ENCODE peak calls at places on chromosomes 16 and 17, in nine cellular contexts. X is CD8-positive, alpha-beta memory T cell; L is mammary epithelial cell; R is heart right ventricle; K is endothelial cell of umbilical vein; Y is uterus; D is endodermal cell; A is upper lobe of right lung; M is stomach. Z is an unnamed sample.

GRCh38 chr17:35243459-35244204 is 760 bp downstream of the SLFN5 start:
- DNase-seq in M (peak; percentile 49), X (peak; percentile 53), K (peak; percentile 77), R (peak; percentile 55), A (peak; percentile 67), Y (peak; percentile 56), L (peak; percentile 68), D (peak; percentile 77), Z (peak; percentile 58)

GRCh38 chr16:15973460-15973859 is 24.0 kb downstream of the ABCC1 start:
- DNase-seq in A (no peak), X (no peak), R (no peak), L (no peak), M (no peak), Y (no peak), D (no peak), K (no peak), Z (peak; percentile 66)

GRCh38 chr17:2867441-2868424 is 71.5 kb downstream of the RAP1GAP2 start:
- DNase-seq in A (no peak), D (peak; percentile 97), R (no peak), K (no peak), L (peak; percentile 29), X (no peak), M (no peak), Y (no peak), Z (peak; percentile 49)

GRCh38 chr17:80820331-80820730 is 171.3 kb upstream of the CHMP6 start:
- DNase-seq in K (no peak), X (no peak), R (no peak), L (no peak), Y (no peak), D (no peak), M (no peak), A (peak; percentile 42), Z (peak; percentile 35)

GRCh38 chr16:83312015-83312734 is 495.6 kb upstream of the HSBP1 start:
- DNase-seq in D (peak; percentile 57), M (no peak), L (no peak), Y (no peak), R (no peak), X (no peak), A (no peak), K (no peak), Z (no peak)

GRCh38 chr17:74361613-74362391 is at the start of gene BTBD17:
- DNase-seq in K (peak; percentile 13), X (no peak), M (peak; percentile 64), D (peak; percentile 98), Y (peak; percentile 40), A (peak; percentile 82), L (peak; percentile 20), R (peak; percentile 46), Z (peak; percentile 77)

GRCh38 chr16:85220125-85220839 is 108.0 kb upstream of the CIBAR2 start:
- DNase-seq in A (peak; percentile 82), L (peak; percentile 76), M (peak; percentile 84), Y (peak; percentile 84), D (no peak), R (peak; percentile 85), K (peak; percentile 79), X (no peak), Z (peak; percentile 84)

GRCh38 chr17:9973689-9974459 is 68.8 kb upstream of the RCVRN start:
- DNase-seq in K (no peak), Y (no peak), D (peak; percentile 51), X (no peak), M (no peak), R (no peak), L (no peak), A (no peak), Z (no peak)

GRCh38 chr16:15642557-15643452 is at the start of gene MARF1:
- DNase-seq in A (peak; percentile 100), M (peak; percentile 99), K (peak; percentile 94), X (peak; percentile 99), Y (peak; percentile 99), R (peak; percentile 99), D (peak; percentile 99), L (peak; percentile 96), Z (peak; percentile 99)

GRCh38 chr17:75498019-75498725 is 17.2 kb downstream of the CASKIN2 start:
- DNase-seq in A (no peak), M (no peak), L (no peak), R (no peak), D (no peak), Y (no peak), X (no peak), K (no peak), Z (no peak)

GRCh38 chr17:79955167-79955549 is 80.5 kb downstream of the TBC1D16 start:
- DNase-seq in K (no peak), Y (peak; percentile 5), L (no peak), M (no peak), R (no peak), X (no peak), A (peak; percentile 61), D (no peak), Z (peak; percentile 19)

GRCh38 chr17:45681706-45682105 is 102.4 kb upstream of the CRHR1 start:
- DNase-seq in D (no peak), K (no peak), M (no peak), Y (no peak), X (no peak), R (no peak), A (no peak), L (no peak), Z (no peak)

GRCh38 chr16:13665876-13666275 is 254.1 kb upstream of the ERCC4 start:
- DNase-seq in R (no peak), M (no peak), Y (no peak), X (no peak), D (no peak), L (no peak), K (no peak), A (no peak), Z (no peak)

GRCh38 chr17:10183931-10184930 is 14.2 kb downstream of the GAS7 start:
- DNase-seq in D (peak; percentile 77), M (no peak), A (peak; percentile 30), L (no peak), R (no peak), X (no peak), Y (no peak), K (no peak), Z (no peak)

GRCh38 chr17:13462161-13462560 is 139.6 kb downstream of the HS3ST3A1 start:
- DNase-seq in M (no peak), D (no peak), R (no peak), Y (no peak), X (no peak), A (no peak), K (no peak), L (no peak), Z (no peak)

GRCh38 chr16:30778549-30779244 is 8.3 kb downstream of the ZNF629 start:
- DNase-seq in D (peak; percentile 74), M (no peak), L (no peak), A (no peak), X (no peak), R (no peak), K (no peak), Y (no peak), Z (peak; percentile 42)

GRCh38 chr16:26598061-26598460 is 468.7 kb upstream of the C16orf82 start:
- DNase-seq in Y (no peak), M (no peak), D (peak; percentile 81), K (no peak), X (peak; percentile 83), L (no peak), R (no peak), A (no peak), Z (no peak)

GRCh38 chr16:74026373-74027281 is 270.0 kb upstream of the PSMD7 start:
- DNase-seq in L (no peak), M (no peak), X (no peak), D (peak; percentile 73), R (no peak), A (no peak), K (no peak), Y (no peak), Z (no peak)

DNA sequence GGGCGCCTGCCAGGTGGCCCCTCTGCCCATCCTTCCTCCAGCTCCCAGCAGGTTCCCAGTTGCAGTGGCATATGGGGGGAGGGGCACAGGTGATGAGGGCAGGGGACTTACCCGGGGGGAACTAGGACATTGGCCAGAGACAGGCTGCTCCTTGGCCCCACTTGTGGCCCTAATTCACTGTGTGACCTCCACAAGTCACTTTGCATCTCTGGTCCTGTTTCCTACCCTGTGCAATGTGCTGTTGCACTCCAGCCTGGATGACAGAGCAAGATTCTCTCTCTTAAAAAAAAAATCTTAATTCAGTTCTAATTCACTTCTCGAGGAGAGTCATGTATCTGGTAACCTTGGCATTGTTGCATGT is 46.4 kb upstream of the AMZ2 start:
- DNase-seq in Y (no peak), L (no peak), R (no peak), D (no peak), K (no peak), A (no peak), M (no peak), X (no peak), Z (no peak)
- H3K4me1 ChIP-seq in Y (no peaks in the 10 kb centered on the region), L (peaks cover 24% of the 10 kb centered on the region), R (peaks cover 55% of the 10 kb centered on the region), D (no peaks in the 10 kb centered on the region), K (peaks cover 9% of the 10 kb centered on the region), A (peaks cover 34% of the 10 kb centered on the region), M (peaks cover 48% of the 10 kb centered on the region), X (peaks cover 30% of the 10 kb centered on the region), Z (peaks cover 28% of the 10 kb centered on the region)

GRCh38 chr16:67244387-67245188 is 2.7 kb downstream of the FHOD1 start:
- DNase-seq in K (peak; percentile 76), R (peak; percentile 86), M (peak; percentile 68), X (peak; percentile 67), L (peak; percentile 85), D (no peak), Y (peak; percentile 48), A (peak; percentile 86), Z (peak; percentile 93)
- H3K9me3 ChIP-seq in K (no peaks in the 10 kb centered on the region), R (no peaks in the 10 kb centered on the region), M (no peaks in the 10 kb centered on the region), X (no peaks in the 10 kb centered on the region), L (no peaks in the 10 kb centered on the region), D (no peaks in the 10 kb centered on the region), Y (no peaks in the 10 kb centered on the region), A (no peaks in the 10 kb centered on the region), Z (no peaks in the 10 kb centered on the region)

DNA sequence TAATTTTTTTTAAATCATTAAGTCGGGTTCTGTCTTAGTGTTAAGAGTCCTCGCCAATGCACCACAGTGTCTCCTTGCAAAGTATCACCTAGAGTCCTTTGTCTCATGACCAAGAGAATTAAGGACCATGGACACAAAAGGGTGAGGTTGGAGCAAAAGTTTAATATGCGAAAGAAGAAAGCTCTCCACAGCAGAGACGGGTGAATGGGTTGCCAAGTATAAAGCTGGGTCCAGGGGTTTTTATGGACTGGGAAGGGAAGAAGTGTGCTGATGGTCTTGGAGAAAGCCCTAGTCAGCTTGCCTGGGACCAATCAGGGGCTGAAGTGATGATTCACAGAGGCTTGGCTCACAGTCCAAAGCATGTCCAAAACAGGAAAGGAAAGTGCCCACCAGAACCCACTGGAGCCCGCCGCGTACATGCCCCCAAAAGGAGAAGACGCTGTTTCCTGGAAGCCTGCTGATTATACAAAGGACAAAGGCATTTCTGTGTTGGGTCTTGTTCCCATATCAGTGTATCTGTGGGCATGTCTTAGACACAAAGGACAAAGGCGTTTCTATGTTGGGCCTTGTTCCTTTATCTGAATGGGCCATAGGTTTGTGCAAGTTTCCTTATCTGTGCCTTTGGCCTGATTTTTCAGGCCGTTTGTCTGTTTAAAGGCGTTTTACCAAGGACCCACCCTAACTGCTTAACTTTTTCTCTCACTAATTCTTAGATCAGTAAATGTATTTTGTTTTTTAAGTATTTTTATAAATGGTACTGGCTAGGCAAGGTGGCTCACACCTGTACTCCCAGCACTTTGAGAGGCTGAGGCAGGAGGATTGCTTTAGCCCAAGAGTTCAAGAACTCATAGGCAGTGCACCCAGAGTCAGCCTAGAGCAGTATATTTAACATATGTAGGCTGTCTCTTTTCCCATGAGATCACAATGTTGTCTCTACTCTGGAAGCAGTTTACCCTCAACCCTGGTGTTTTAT is 28.7 kb upstream of the ATF7IP2 start:
- DNase-seq in X (no peak), A (no peak), R (no peak), L (no peak), Y (no peak), M (no peak), K (no peak), D (no peak), Z (no peak)
- H3K4me1 ChIP-seq in X (peaks cover 5% of the 10 kb centered on the region), A (no peaks in the 10 kb centered on the region), R (no peaks in the 10 kb centered on the region), L (peaks cover 7% of the 10 kb centered on the region), Y (no peaks in the 10 kb centered on the region), M (no peaks in the 10 kb centered on the region), K (no peaks in the 10 kb centered on the region), D (no peaks in the 10 kb centered on the region), Z (no peaks in the 10 kb centered on the region)

GRCh38 chr16:68563631-68564366 is 24.7 kb downstream of the ZFP90 start:
- DNase-seq in K (no peak), Y (no peak), L (no peak), A (no peak), R (no peak), D (no peak), M (no peak), X (no peak), Z (no peak)
- H3K9me3 ChIP-seq in K (peaks cover 60% of the 10 kb centered on the region), Y (peaks cover 92% of the 10 kb centered on the region), L (peaks cover 80% of the 10 kb centered on the region), A (peaks cover 99% of the 10 kb centered on the region), R (peaks cover 100% of the 10 kb centered on the region), D (peaks cover 100% of the 10 kb centered on the region), M (peaks cover 79% of the 10 kb centered on the region), X (peaks cover 89% of the 10 kb centered on the region), Z (peaks cover 95% of the 10 kb centered on the region)